ENCODE peak calls at places on chromosome X, in ten cellular contexts. H is fibroblast of mammary gland; X is HL-60; R is testis; S is bronchial epithelial cell; P is AG09309; Q is CD4-positive, alpha-beta T cell; Y is BJ; K is adrenal gland; W is type B pancreatic cell. T is an unnamed sample.

GRCh38 chrX:118847676-118848075 is 24.1 kb downstream of the ZCCHC12 start:
- DNase-seq in H (peak), X (no peak), Q (no peak), S (peak), K (no peak), Y (no peak), P (peak), R (no peak), W (no peak), T (peak)

GRCh38 chrX:141924293-141924692 is 20.6 kb downstream of the MAGEC1 start:
- DNase-seq in Y (no peak), K (no peak), P (no peak), Q (no peak), W (no peak), X (no peak), S (no peak), R (no peak), H (no peak), T (no peak)

GRCh38 chrX:147226801-147227200 is 412.3 kb upstream of the CXorf51A start:
- DNase-seq in H (no peak), P (no peak), X (no peak), Q (no peak), W (no peak), K (no peak), R (no peak), S (no peak), Y (no peak), T (no peak)

GRCh38 chrX:110162131-110162530 is 155.8 kb downstream of the AMMECR1 start:
- DNase-seq in X (no peak), W (no peak), R (peak), K (no peak), P (no peak), H (no peak), Y (no peak), S (no peak), Q (no peak), T (no peak)

GRCh38 chrX:7225338-7225737 is 77.4 kb upstream of the PUDP start:
- DNase-seq in K (no peak), S (no peak), Q (no peak), W (no peak), R (no peak), X (no peak), P (no peak), H (no peak), Y (no peak), T (no peak)

GRCh38 chrX:53262918-53263394 is 18.4 kb downstream of the IQSEC2 start:
- DNase-seq in H (peak), P (no peak), Q (no peak), R (no peak), K (no peak), S (peak), Y (no peak), W (no peak), X (peak), T (no peak)

GRCh38 chrX:78625292-78625909 is 33.7 kb downstream of the RTL3 start:
- DNase-seq in X (no peak), K (no peak), W (no peak), H (no peak), P (no peak), S (no peak), Q (no peak), Y (no peak), R (no peak), T (no peak)

GRCh38 chrX:136879001-136879667 is 1.4 kb downstream of the RBMX start:
- DNase-seq in Q (no peak), X (no peak), P (no peak), H (peak), Y (no peak), R (no peak), W (no peak), K (no peak), S (no peak), T (no peak)

GRCh38 chrX:112851806-112852205 is 11.2 kb upstream of the AMOT start:
- DNase-seq in R (peak), X (no peak), Y (no peak), S (no peak), Q (no peak), H (peak), W (no peak), P (no peak), K (no peak), T (peak)

GRCh38 chrX:153469811-153470410 is 465 bp downstream of the HAUS7 start:
- DNase-seq in H (peak), X (peak), R (peak), W (no peak), P (no peak), Y (no peak), Q (no peak), K (peak), S (peak), T (no peak)

GRCh38 chrX:13340182-13340791 is 20.4 kb upstream of the ATXN3L start:
- DNase-seq in X (no peak), Q (no peak), W (no peak), Y (peak), R (no peak), P (no peak), S (no peak), K (no peak), H (no peak), T (no peak)

GRCh38 chrX:13069771-13070410 is 25.5 kb upstream of the FAM9C start:
- DNase-seq in W (no peak), X (no peak), S (peak), H (peak), Q (no peak), K (no peak), P (no peak), R (no peak), Y (no peak), T (no peak)

GRCh38 chrX:69229436-69229835 is 64.2 kb upstream of the PJA1 start:
- DNase-seq in Q (no peak), H (peak), S (peak), R (no peak), Y (peak), W (no peak), P (peak), K (no peak), X (no peak), T (no peak)

GRCh38 chrX:84188320-84188834 is 378 bp upstream of the RPS6KA6 start:
- DNase-seq in X (no peak), S (peak), K (peak), Q (no peak), R (peak), H (peak), P (no peak), Y (no peak), W (peak), T (peak)

GRCh38 chrX:39931554-39932282 is 166.0 kb downstream of the BCOR start:
- DNase-seq in X (no peak), R (no peak), K (no peak), Q (no peak), Y (no peak), H (no peak), P (peak), W (no peak), S (no peak), T (no peak)

GRCh38 chrX:68433155-68433980 is at the start of gene OPHN1:
- DNase-seq in P (peak), Y (no peak), H (peak), Q (no peak), X (no peak), K (peak), R (peak), W (peak), S (peak), T (peak)

GRCh38 chrX:132435222-132435621 is 53.6 kb downstream of the MBNL3 start:
- DNase-seq in W (no peak), X (no peak), H (peak), Q (no peak), S (no peak), R (no peak), P (no peak), Y (no peak), K (no peak), T (no peak)

GRCh38 chrX:49282647-49283011 is 13.0 kb downstream of the PPP1R3F start:
- DNase-seq in Y (no peak), P (no peak), H (peak), W (no peak), Q (no peak), K (no peak), X (no peak), R (peak), S (peak), T (no peak)

GRCh38 chrX:134733595-134733994 is 75.3 kb upstream of the PLAC1 start:
- DNase-seq in W (no peak), P (no peak), Q (no peak), X (no peak), H (no peak), K (no peak), R (no peak), Y (no peak), S (no peak), T (no peak)

GRCh38 chrX:8201896-8202331 is 30.8 kb upstream of the VCX2 start:
- DNase-seq in R (peak), X (no peak), P (no peak), Y (no peak), K (no peak), S (no peak), Q (no peak), H (no peak), W (no peak), T (no peak)

GRCh38 chrX:84168095-84168494 is 19.9 kb downstream of the RPS6KA6 start:
- DNase-seq in R (no peak), P (no peak), W (no peak), X (no peak), K (no peak), H (peak), S (peak), Q (no peak), Y (no peak), T (no peak)

GRCh38 chrX:30308263-30309138 is 689 bp downstream of the NR0B1 start:
- DNase-seq in S (no peak), P (no peak), K (peak), W (no peak), Y (no peak), H (peak), Q (no peak), R (peak), X (no peak), T (peak)
- TF ChIP-seq CTCF in S (peak), P (no peak), K (peak), W (peak), Y (peak), H (no peak), Q (no peak), R (no peak), X (no peak), T (no peak)

GRCh38 chrX:138034136-138034535 is 468.2 kb downstream of the ZIC3 start:
- DNase-seq in K (no peak), X (no peak), Q (no peak), Y (no peak), W (no peak), S (no peak), R (no peak), H (no peak), P (no peak), T (no peak)
- TF ChIP-seq CTCF in K (no peak), X (no peak), Q (no peak), Y (no peak), W (peak), S (no peak), R (no peak), H (no peak), P (no peak), T (no peak)

DNA sequence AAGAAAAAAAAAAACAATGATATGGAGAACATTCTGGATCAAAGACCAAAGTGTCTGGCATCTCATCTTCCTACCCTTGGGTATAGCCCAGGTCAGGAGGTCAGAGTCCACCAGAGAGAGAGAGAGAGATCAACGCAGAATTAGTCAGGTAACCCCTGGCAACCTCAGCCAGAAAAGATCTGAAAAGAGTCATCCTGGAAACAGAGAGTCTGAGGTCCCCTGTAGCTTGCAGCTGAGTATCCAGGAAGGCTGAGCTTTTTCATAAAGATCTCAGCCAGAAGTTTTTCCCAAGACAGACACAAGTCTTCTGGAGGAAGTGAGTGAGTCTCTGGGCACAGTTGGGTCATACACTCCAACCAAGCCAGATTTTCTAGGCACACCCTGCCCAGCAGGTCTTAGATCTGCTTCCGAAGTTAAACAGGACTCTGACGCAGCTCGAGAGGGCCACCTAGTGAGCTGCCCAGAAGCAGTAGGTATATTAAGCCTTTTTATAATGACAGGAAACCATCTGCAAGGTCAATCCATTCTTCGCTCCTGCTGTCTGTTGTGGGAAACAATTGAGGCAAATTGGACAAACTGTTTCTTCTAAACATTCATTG is 35.7 kb downstream of the ACE2 start:
- DNase-seq in Q (no peak), W (no peak), K (peak), R (peak), P (peak), S (peak), Y (peak), X (peak), H (peak), T (peak)
- TF ChIP-seq CTCF in Q (no peak), W (peak), K (peak), R (peak), P (peak), S (peak), Y (peak), X (peak), H (peak), T (peak)

GRCh38 chrX:64204701-64205440 is 637 bp downstream of the AMER1 start:
- DNase-seq in R (peak), W (peak), P (no peak), Y (no peak), X (peak), S (peak), K (peak), Q (no peak), H (peak), T (peak)

GRCh38 chrX:64205441-64205734 is at the start of gene AMER1:
- DNase-seq in W (no peak), P (peak), K (no peak), S (no peak), R (no peak), X (no peak), Y (no peak), H (no peak), Q (no peak), T (no peak)

GRCh38 chrX:64204252-64204651 is 1.3 kb downstream of the AMER1 start:
- DNase-seq in P (no peak), Y (no peak), W (no peak), Q (no peak), X (no peak), H (peak), K (peak), R (peak), S (no peak), T (no peak)

GRCh38 chrX:64206556-64207162 is 1.2 kb upstream of the AMER1 start:
- DNase-seq in Y (no peak), S (peak), R (peak), Q (no peak), P (no peak), W (no peak), H (no peak), K (peak), X (no peak), T (no peak)

DNA sequence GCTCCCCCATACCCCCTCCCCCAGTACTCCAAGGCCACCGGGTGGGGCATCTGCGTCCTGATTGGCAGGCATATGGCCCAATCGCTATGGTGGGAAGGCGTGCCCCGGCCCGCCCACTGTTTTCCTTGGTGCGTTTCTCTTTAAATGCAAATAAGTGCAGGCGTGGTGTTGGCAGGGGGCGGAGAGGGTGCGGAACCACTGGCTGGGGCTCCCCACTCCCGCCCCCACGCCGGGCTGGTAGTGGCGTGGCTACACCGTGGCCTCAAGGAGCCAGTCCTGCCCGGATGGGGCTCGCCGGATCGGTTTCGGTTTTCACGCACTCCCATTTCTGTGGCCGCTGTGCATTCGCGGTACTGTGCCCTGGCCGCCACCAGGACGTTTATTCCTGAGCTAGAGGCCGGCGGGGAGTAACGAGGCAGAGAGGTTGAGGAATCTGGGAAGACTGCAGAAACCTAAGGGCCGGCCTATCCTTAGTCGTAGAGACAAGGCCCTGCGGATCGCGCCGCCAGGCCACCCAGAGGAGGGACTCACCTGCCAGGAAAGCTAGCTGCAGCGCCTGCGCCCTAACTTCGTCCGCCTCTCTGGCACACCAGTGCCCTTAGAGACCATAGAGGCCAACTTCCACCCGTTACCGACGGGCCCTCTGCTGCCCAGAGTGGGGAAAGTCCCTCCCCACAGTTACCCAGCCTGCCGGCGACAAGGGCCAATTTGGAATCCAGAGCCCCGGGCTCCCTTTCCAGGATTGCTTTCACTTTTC is 405 bp upstream of the AMER1 start:
- DNase-seq in K (peak), H (peak), Y (peak), R (peak), P (peak), S (peak), W (peak), X (peak), Q (peak), T (peak)
- TF ChIP-seq CTCF in K (no peak), H (no peak), Y (peak), R (no peak), P (peak), S (peak), W (peak), X (no peak), Q (no peak), T (no peak)

DNA sequence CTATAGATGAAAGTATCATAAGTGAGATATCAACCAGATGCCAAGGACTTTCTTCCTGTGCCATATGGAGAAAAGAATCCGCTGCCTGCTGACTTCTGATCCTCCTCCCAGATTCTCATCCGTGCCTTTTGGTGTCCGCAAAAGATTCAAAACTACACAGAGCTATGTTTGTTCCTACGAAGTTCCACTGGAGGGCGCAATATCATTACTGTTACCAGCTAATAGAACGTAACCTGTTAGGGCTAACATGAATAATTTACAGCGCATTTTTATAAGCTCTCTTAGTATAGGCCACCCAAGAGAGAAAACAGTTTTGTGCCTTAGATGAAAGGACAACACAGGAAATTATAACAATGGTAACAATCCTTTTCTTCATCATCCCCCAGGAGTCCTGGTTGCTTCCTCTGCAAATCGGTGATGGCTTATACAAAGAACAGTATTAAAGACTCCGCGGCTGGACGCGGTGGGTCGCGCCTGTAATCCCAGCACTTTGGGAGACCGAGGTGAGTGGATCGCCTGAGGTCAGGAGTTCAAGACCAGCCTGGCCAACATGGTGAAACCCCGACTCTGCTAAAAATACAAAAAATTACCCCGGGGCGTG is 22.8 kb upstream of the CENPVL3 start:
- DNase-seq in P (peak), W (no peak), Q (no peak), X (no peak), Y (peak), H (peak), S (peak), R (peak), K (peak), T (peak)
- TF ChIP-seq CTCF in P (peak), W (peak), Q (peak), X (no peak), Y (peak), H (peak), S (peak), R (peak), K (peak), T (peak)

GRCh38 chrX:66022742-66023725 is 16.8 kb downstream of the VSIG4 start:
- DNase-seq in Q (no peak), K (no peak), W (no peak), S (no peak), X (no peak), Y (no peak), R (no peak), H (no peak), P (no peak), T (no peak)
- TF ChIP-seq CTCF in Q (no peak), K (no peak), W (no peak), S (no peak), X (peak), Y (no peak), R (no peak), H (peak), P (peak), T (no peak)